ENCODE peak calls at places on chromosomes 13 and 19, in seven cellular contexts. C, V, H, O, X, P and E are unnamed samples.

GRCh38 chr13:58318495-58319167 is 687.1 kb downstream of the PCDH17 start:
- DNase-seq in H (no peak), C (no peak), V (no peak), P (no peak), X (no peak), O (no peak), E (no peak)

GRCh38 chr13:114146173-114146572 is 13.8 kb upstream of the RASA3 start:
- DNase-seq in C (no peak), P (no peak), O (no peak), V (no peak), X (no peak), H (no peak), E (no peak)

GRCh38 chr13:40505196-40505595 is 161.2 kb downstream of the FOXO1 start:
- DNase-seq in O (no peak), X (no peak), C (no peak), P (no peak), H (no peak), V (no peak), E (no peak)

GRCh38 chr19:43639507-43640423 is at the start of gene CADM4:
- DNase-seq in H (peak; percentile 44), X (no peak), P (peak; percentile 49), V (no peak), C (no peak), O (peak; percentile 54), E (peak; percentile 53)

GRCh38 chr19:35557539-35558399 is 5.7 kb downstream of the ATP4A start:
- DNase-seq in O (peak; percentile 33), P (peak; percentile 71), V (peak; percentile 63), C (no peak), H (peak; percentile 48), X (no peak), E (peak; percentile 78)

GRCh38 chr19:35044317-35045117 is 3.0 kb downstream of the HPN start:
- DNase-seq in C (peak; percentile 78), O (peak; percentile 78), P (peak; percentile 69), X (peak; percentile 16), V (peak; percentile 66), H (peak; percentile 54), E (peak; percentile 86)

GRCh38 chr13:94617389-94618000 is 15.8 kb downstream of the GPR180 start:
- DNase-seq in P (peak; percentile 30), X (no peak), O (no peak), C (no peak), V (peak; percentile 37), H (no peak), E (peak; percentile 64)

GRCh38 chr19:18007939-18008673 is at the start of gene ARRDC2:
- DNase-seq in P (peak; percentile 95), O (peak; percentile 93), X (peak; percentile 81), V (peak; percentile 95), C (peak; percentile 99), H (peak; percentile 84), E (peak; percentile 90)

GRCh38 chr19:56137405-56137804 is 3.7 kb upstream of the ZNF444 start:
- DNase-seq in C (no peak), X (no peak), O (no peak), V (no peak), H (no peak), P (no peak), E (no peak)

GRCh38 chr13:106649495-106649894 is 81.6 kb upstream of the ARGLU1 start:
- DNase-seq in V (peak; percentile 0), C (no peak), P (no peak), H (no peak), X (peak; percentile 74), O (no peak), E (no peak)

GRCh38 chr13:101146101-101146898 is 270.0 kb downstream of the NALCN start:
- DNase-seq in H (no peak), C (no peak), P (no peak), X (no peak), V (no peak), O (no peak), E (no peak)

GRCh38 chr13:75760182-75760981 is 124.3 kb downstream of the LMO7 start:
- DNase-seq in X (no peak), V (no peak), H (no peak), O (no peak), C (no peak), P (peak; percentile 30), E (no peak)

GRCh38 chr19:33000910-33001309 is 28.9 kb downstream of the FAAP24 start:
- DNase-seq in P (no peak), V (no peak), X (no peak), O (no peak), C (no peak), H (no peak), E (no peak)

GRCh38 chr13:104586010-104586746 is 1520.0 kb upstream of the SLC10A2 start:
- DNase-seq in V (peak; percentile 93), P (no peak), C (no peak), X (peak; percentile 43), O (no peak), H (no peak), E (no peak)

GRCh38 chr13:110261166-110262081 is 45.5 kb downstream of the COL4A1 start:
- DNase-seq in H (no peak), X (no peak), C (no peak), P (no peak), O (no peak), V (no peak), E (no peak)

GRCh38 chr19:8393871-8394250 is 3.7 kb downstream of the RAB11B start:
- DNase-seq in V (no peak), P (no peak), O (peak; percentile 79), C (no peak), X (no peak), H (no peak), E (no peak)

GRCh38 chr13:27354379-27354778 is 70.0 kb upstream of the GTF3A start:
- DNase-seq in P (no peak), C (peak; percentile 54), H (no peak), O (no peak), V (peak; percentile 43), X (no peak), E (peak; percentile 36)

GRCh38 chr19:2233601-2234280 is 2.4 kb downstream of the PLEKHJ1 start:
- DNase-seq in O (no peak), C (no peak), H (no peak), X (no peak), P (no peak), V (no peak), E (no peak)

GRCh38 chr19:14978377-14978776 is 1.3 kb downstream of the SLC1A6 start:
- DNase-seq in P (no peak), C (no peak), H (no peak), X (no peak), V (no peak), O (no peak), E (peak; percentile 47)